ENCODE peak calls at places on chromosomes 7 and 10, in five cellular contexts. One of them, this sample, is unnamed. For H3K4me1, the result is how much of the 10 kb centered on the place peaks cover.

GRCh38 chr10:576130-576465 is 113.4 kb downstream of the DIP2C start:
- DNase-seq in hepatocyte: no peak
- DNase-seq in breast epithelium: no peak
- DNase-seq in transverse colon: no peak
- DNase-seq in PC-3: no peak
- DNase-seq in this sample: no peak

GRCh38 chr7:151409555-151410404 is at the start of gene WDR86:
- DNase-seq in PC-3: no peak
- DNase-seq in transverse colon: no peak
- DNase-seq in breast epithelium: no peak
- DNase-seq in hepatocyte: peak
- DNase-seq in this sample: no peak

GRCh38 chr10:6593140-6593740 is 13.2 kb upstream of the PRKCQ start:
- DNase-seq in hepatocyte: no peak
- DNase-seq in transverse colon: no peak
- DNase-seq in PC-3: no peak
- DNase-seq in breast epithelium: no peak
- DNase-seq in this sample: no peak

GRCh38 chr7:121163699-121164098 is 165.1 kb upstream of the WNT16 start:
- DNase-seq in PC-3: no peak
- DNase-seq in hepatocyte: no peak
- DNase-seq in breast epithelium: no peak
- DNase-seq in transverse colon: no peak
- DNase-seq in this sample: no peak

GRCh38 chr7:107891619-107892366 is 810 bp downstream of the DLD start:
- DNase-seq in hepatocyte: no peak
- DNase-seq in transverse colon: no peak
- DNase-seq in breast epithelium: no peak
- DNase-seq in PC-3: no peak
- DNase-seq in this sample: no peak

GRCh38 chr10:98150544-98150943 is 16.1 kb downstream of the R3HCC1L start:
- DNase-seq in hepatocyte: no peak
- DNase-seq in breast epithelium: no peak
- DNase-seq in PC-3: no peak
- DNase-seq in transverse colon: no peak
- DNase-seq in this sample: no peak

GRCh38 chr10:78377362-78377761 is 343.7 kb downstream of the RPS24 start:
- DNase-seq in PC-3: no peak
- DNase-seq in transverse colon: no peak
- DNase-seq in hepatocyte: peak
- DNase-seq in breast epithelium: no peak
- DNase-seq in this sample: no peak

GRCh38 chr10:89332092-89332633 is 4.4 kb downstream of the IFIT3 start:
- DNase-seq in breast epithelium: no peak
- DNase-seq in transverse colon: no peak
- DNase-seq in hepatocyte: peak
- DNase-seq in PC-3: no peak
- DNase-seq in this sample: no peak

GRCh38 chr10:86410542-86411124 is 44.0 kb upstream of the GRID1 start:
- DNase-seq in transverse colon: no peak
- DNase-seq in hepatocyte: peak
- DNase-seq in breast epithelium: no peak
- DNase-seq in PC-3: peak
- DNase-seq in this sample: peak

GRCh38 chr10:112307631-112308502 is 24.7 kb downstream of the TECTB start:
- DNase-seq in PC-3: peak
- DNase-seq in hepatocyte: peak
- DNase-seq in transverse colon: peak
- DNase-seq in breast epithelium: no peak
- DNase-seq in this sample: peak

GRCh38 chr10:102673961-102674511 is 29.8 kb downstream of the TRIM8 start:
- DNase-seq in transverse colon: peak
- DNase-seq in breast epithelium: no peak
- DNase-seq in hepatocyte: peak
- DNase-seq in PC-3: no peak
- DNase-seq in this sample: no peak

GRCh38 chr10:95485030-95485429 is 76.1 kb downstream of the SORBS1 start:
- DNase-seq in PC-3: peak
- DNase-seq in transverse colon: no peak
- DNase-seq in hepatocyte: no peak
- DNase-seq in breast epithelium: no peak
- DNase-seq in this sample: no peak

GRCh38 chr7:21261627-21262564 is 166.0 kb upstream of the SP4 start:
- DNase-seq in transverse colon: peak
- DNase-seq in PC-3: peak
- DNase-seq in breast epithelium: no peak
- DNase-seq in hepatocyte: peak
- DNase-seq in this sample: peak

GRCh38 chr10:29585488-29585976 is 49.2 kb downstream of the SVIL start:
- DNase-seq in breast epithelium: no peak
- DNase-seq in hepatocyte: no peak
- DNase-seq in PC-3: peak
- DNase-seq in transverse colon: no peak
- DNase-seq in this sample: no peak

GRCh38 chr10:117186832-117187615 is 10.3 kb upstream of the KCNK18 start:
- DNase-seq in hepatocyte: no peak
- DNase-seq in PC-3: peak
- DNase-seq in breast epithelium: no peak
- DNase-seq in transverse colon: no peak
- DNase-seq in this sample: no peak

GRCh38 chr7:131602994-131603372 is 46.6 kb upstream of the PODXL start:
- DNase-seq in breast epithelium: no peak
- DNase-seq in hepatocyte: no peak
- DNase-seq in transverse colon: no peak
- DNase-seq in PC-3: no peak
- DNase-seq in this sample: no peak

GRCh38 chr7:104142147-104142546 is 65.7 kb downstream of the ORC5 start:
- DNase-seq in PC-3: peak
- DNase-seq in breast epithelium: no peak
- DNase-seq in hepatocyte: no peak
- DNase-seq in transverse colon: no peak
- DNase-seq in this sample: no peak

GRCh38 chr7:84610390-84610789 is 415.8 kb upstream of the SEMA3A start:
- DNase-seq in PC-3: no peak
- DNase-seq in breast epithelium: no peak
- DNase-seq in hepatocyte: no peak
- DNase-seq in transverse colon: no peak
- DNase-seq in this sample: no peak

GRCh38 chr10:109203616-109204375 is 719.5 kb downstream of the XPNPEP1 start:
- DNase-seq in transverse colon: no peak
- DNase-seq in PC-3: no peak
- DNase-seq in hepatocyte: no peak
- DNase-seq in breast epithelium: no peak
- DNase-seq in this sample: no peak

GRCh38 chr7:72118366-72118765 is 293.8 kb downstream of the CALN1 start:
- DNase-seq in hepatocyte: no peak
- DNase-seq in PC-3: no peak
- DNase-seq in transverse colon: no peak
- DNase-seq in breast epithelium: no peak
- DNase-seq in this sample: no peak

GRCh38 chr7:108461855-108462254 is 5.6 kb upstream of the NRCAM start:
- DNase-seq in breast epithelium: no peak
- DNase-seq in PC-3: no peak
- DNase-seq in transverse colon: no peak
- DNase-seq in hepatocyte: peak
- DNase-seq in this sample: peak

GRCh38 chr10:77974396-77975074 is 48.0 kb upstream of the DLG5 start:
- DNase-seq in PC-3: peak
- DNase-seq in transverse colon: peak
- DNase-seq in breast epithelium: no peak
- DNase-seq in hepatocyte: peak
- DNase-seq in this sample: peak

GRCh38 chr7:68424643-68425297 is 1173.5 kb upstream of the AUTS2 start:
- DNase-seq in transverse colon: no peak
- DNase-seq in breast epithelium: no peak
- DNase-seq in hepatocyte: peak
- DNase-seq in PC-3: no peak
- DNase-seq in this sample: no peak

DNA sequence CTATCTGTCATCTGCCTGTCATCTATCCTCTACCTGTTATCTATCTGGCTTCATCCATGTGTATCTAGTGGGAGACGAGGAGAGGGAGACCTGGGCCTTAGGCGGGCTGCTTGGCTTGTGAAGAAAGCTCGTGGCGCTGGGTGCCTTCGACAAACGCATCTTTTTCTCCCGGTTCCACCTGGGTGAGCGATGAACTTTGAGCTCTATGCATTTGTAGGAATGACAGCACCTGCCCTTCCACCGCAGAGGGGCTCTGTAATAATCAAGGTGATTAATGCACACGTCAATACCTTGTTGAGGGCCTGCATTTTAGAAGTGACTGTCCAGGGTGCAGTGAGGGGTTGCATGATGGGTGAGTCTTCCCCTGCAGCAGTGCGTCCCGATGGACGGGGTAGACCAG is 2.6 kb upstream of the VIPR2 start:
- DNase-seq in hepatocyte: no peak
- DNase-seq in PC-3: no peak
- DNase-seq in breast epithelium: no peak
- DNase-seq in transverse colon: no peak
- DNase-seq in this sample: peak
- H3K4me3 ChIP-seq in hepatocyte: no peak
- H3K4me3 ChIP-seq in PC-3: no peak
- H3K4me3 ChIP-seq in breast epithelium: no peak
- H3K4me3 ChIP-seq in transverse colon: no peak
- H3K4me3 ChIP-seq in this sample: no peak

GRCh38 chr10:14604181-14605142 is 170.2 kb downstream of the FAM107B start:
- DNase-seq in transverse colon: peak
- DNase-seq in hepatocyte: peak
- DNase-seq in PC-3: peak
- DNase-seq in breast epithelium: peak
- DNase-seq in this sample: peak

GRCh38 chr10:14603539-14604102 is 171.1 kb downstream of the FAM107B start:
- DNase-seq in breast epithelium: no peak
- DNase-seq in PC-3: peak
- DNase-seq in hepatocyte: peak
- DNase-seq in transverse colon: no peak
- DNase-seq in this sample: no peak

GRCh38 chr10:14601872-14602725 is 172.6 kb downstream of the FAM107B start:
- DNase-seq in breast epithelium: peak
- DNase-seq in PC-3: peak
- DNase-seq in hepatocyte: peak
- DNase-seq in transverse colon: peak
- DNase-seq in this sample: peak

GRCh38 chr10:14605231-14605925 is 169.3 kb downstream of the FAM107B start:
- DNase-seq in hepatocyte: no peak
- DNase-seq in breast epithelium: no peak
- DNase-seq in transverse colon: no peak
- DNase-seq in PC-3: peak
- DNase-seq in this sample: no peak

DNA sequence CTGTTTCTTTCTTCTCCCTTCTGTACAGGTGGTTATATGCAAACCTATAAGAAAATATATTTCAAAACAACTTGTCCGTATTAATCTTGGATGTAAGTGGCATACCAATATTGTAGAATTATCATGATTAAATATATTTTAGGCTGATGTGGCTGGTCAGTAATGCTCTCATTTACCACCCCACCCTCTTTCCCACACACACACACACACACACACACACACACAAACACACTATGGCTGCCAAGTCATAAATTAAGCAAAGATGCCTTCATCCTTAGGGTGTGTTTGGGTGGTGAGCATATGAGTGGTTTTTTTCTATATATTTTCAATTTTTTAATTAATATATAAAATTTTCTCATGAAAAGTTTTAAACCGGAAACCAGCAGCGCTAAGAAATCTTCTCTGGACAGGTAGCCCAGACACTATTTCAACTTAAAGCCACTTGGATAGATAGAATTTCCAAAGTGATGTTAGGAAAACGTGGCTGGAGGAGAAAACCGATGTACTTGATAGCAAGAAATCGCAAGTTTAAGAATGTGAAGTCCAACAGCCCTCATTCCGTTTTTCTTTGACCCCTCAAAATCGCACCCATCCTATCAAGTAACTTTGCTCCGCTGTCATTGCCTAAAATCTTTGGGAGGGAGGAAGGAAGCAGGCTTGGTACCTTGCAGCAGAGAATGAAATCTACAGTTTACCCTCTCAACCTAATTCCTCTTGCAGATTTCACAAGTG is 171.7 kb downstream of the FAM107B start:
- DNase-seq in transverse colon: no peak
- DNase-seq in breast epithelium: no peak
- DNase-seq in PC-3: peak
- DNase-seq in hepatocyte: no peak
- DNase-seq in this sample: no peak
- H3K4me1 ChIP-seq in transverse colon: under half
- H3K4me1 ChIP-seq in breast epithelium: under half
- H3K4me1 ChIP-seq in PC-3: under half
- H3K4me1 ChIP-seq in hepatocyte: under half
- H3K4me1 ChIP-seq in this sample: under half

GRCh38 chr10:61967298-61967697 is 65.8 kb downstream of the ARID5B start:
- DNase-seq in hepatocyte: no peak
- DNase-seq in breast epithelium: no peak
- DNase-seq in transverse colon: no peak
- DNase-seq in PC-3: no peak
- DNase-seq in this sample: no peak

GRCh38 chr10:61964059-61964709 is 62.7 kb downstream of the ARID5B start:
- DNase-seq in hepatocyte: no peak
- DNase-seq in breast epithelium: no peak
- DNase-seq in transverse colon: no peak
- DNase-seq in PC-3: no peak
- DNase-seq in this sample: no peak

GRCh38 chr10:61963669-61964058 is 62.2 kb downstream of the ARID5B start:
- DNase-seq in breast epithelium: no peak
- DNase-seq in transverse colon: no peak
- DNase-seq in PC-3: no peak
- DNase-seq in hepatocyte: no peak
- DNase-seq in this sample: no peak

GRCh38 chr10:61964949-61965693 is 63.6 kb downstream of the ARID5B start:
- DNase-seq in breast epithelium: no peak
- DNase-seq in transverse colon: no peak
- DNase-seq in hepatocyte: peak
- DNase-seq in PC-3: no peak
- DNase-seq in this sample: no peak

DNA sequence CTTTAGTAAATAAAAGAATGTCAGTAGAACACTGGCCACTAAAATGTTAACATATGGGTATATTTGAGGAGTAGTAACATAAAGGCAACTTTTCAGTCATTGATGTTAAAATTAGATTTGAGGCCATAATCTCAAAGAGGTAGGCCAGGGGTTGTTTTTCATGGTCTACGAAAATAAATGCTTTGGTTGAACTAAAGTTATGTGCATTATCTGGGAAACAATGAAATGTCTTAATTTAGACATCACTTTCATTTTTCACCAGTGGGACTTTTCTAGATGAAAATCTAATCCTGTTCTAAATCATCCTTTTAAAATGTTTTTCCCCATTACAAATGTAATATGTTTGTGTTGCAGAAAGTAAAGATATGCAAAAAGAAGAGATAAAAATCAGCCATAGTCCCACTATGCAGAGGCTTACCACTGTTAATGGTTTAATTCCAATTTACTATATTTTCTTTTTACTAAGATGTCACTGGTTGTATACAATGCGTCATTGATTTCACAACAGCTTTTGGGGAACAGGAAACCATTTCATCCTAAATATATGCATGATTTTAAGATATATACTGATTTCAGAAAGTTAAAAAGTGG is 64.3 kb downstream of the ARID5B start:
- DNase-seq in transverse colon: no peak
- DNase-seq in PC-3: no peak
- DNase-seq in hepatocyte: no peak
- DNase-seq in breast epithelium: no peak
- DNase-seq in this sample: no peak
- H3K4me3 ChIP-seq in transverse colon: no peak
- H3K4me3 ChIP-seq in PC-3: no peak
- H3K4me3 ChIP-seq in hepatocyte: no peak
- H3K4me3 ChIP-seq in breast epithelium: no peak
- H3K4me3 ChIP-seq in this sample: no peak

GRCh38 chr7:100544386-100544785 is 5.4 kb downstream of the AGFG2 start:
- DNase-seq in transverse colon: no peak
- DNase-seq in breast epithelium: no peak
- DNase-seq in PC-3: no peak
- DNase-seq in hepatocyte: no peak
- DNase-seq in this sample: no peak
- H3K4me1 ChIP-seq in transverse colon: under half
- H3K4me1 ChIP-seq in breast epithelium: under half
- H3K4me1 ChIP-seq in PC-3: half or more
- H3K4me1 ChIP-seq in hepatocyte: under half
- H3K4me1 ChIP-seq in this sample: half or more